ENCODE peak calls at places on chromosomes 2 and 18, in nine cellular contexts. One of them, this sample, is unnamed. For H3K27me3, the result is how much of the 10 kb centered on the place peaks cover.

GRCh38 chr2:60710707-60711106 is 45.4 kb upstream of the PAPOLG start:
- ATAC-seq in left lung: peak
- ATAC-seq in heart left ventricle: peak
- ATAC-seq in CD4-positive, CD25-positive, alpha-beta regulatory T cell: no peak
- ATAC-seq in psoas muscle: no peak
- ATAC-seq in HepG2: peak
- ATAC-seq in CD4-positive, alpha-beta T cell: no peak
- ATAC-seq in RWPE2: no peak
- ATAC-seq in PC-3: no peak
- ATAC-seq in this sample: peak

GRCh38 chr18:52636536-52636935 is 296.5 kb downstream of the DCC start:
- ATAC-seq in CD4-positive, CD25-positive, alpha-beta regulatory T cell: no peak
- ATAC-seq in left lung: no peak
- ATAC-seq in heart left ventricle: no peak
- ATAC-seq in RWPE2: no peak
- ATAC-seq in HepG2: no peak
- ATAC-seq in CD4-positive, alpha-beta T cell: no peak
- ATAC-seq in PC-3: no peak
- ATAC-seq in psoas muscle: no peak
- ATAC-seq in this sample: no peak

GRCh38 chr2:27664245-27664574 is 521 bp downstream of the SLC4A1AP start:
- ATAC-seq in RWPE2: peak
- ATAC-seq in PC-3: peak
- ATAC-seq in heart left ventricle: peak
- ATAC-seq in HepG2: peak
- ATAC-seq in CD4-positive, CD25-positive, alpha-beta regulatory T cell: peak
- ATAC-seq in psoas muscle: no peak
- ATAC-seq in left lung: peak
- ATAC-seq in CD4-positive, alpha-beta T cell: peak
- ATAC-seq in this sample: peak

GRCh38 chr2:102025016-102025491 is 33.3 kb downstream of the IL1R2 start:
- ATAC-seq in CD4-positive, alpha-beta T cell: no peak
- ATAC-seq in psoas muscle: no peak
- ATAC-seq in CD4-positive, CD25-positive, alpha-beta regulatory T cell: no peak
- ATAC-seq in HepG2: peak
- ATAC-seq in left lung: peak
- ATAC-seq in heart left ventricle: no peak
- ATAC-seq in PC-3: no peak
- ATAC-seq in RWPE2: no peak
- ATAC-seq in this sample: no peak

GRCh38 chr2:60964651-60965513 is 52.6 kb upstream of the PEX13 start:
- ATAC-seq in CD4-positive, CD25-positive, alpha-beta regulatory T cell: peak
- ATAC-seq in psoas muscle: no peak
- ATAC-seq in left lung: no peak
- ATAC-seq in CD4-positive, alpha-beta T cell: peak
- ATAC-seq in HepG2: no peak
- ATAC-seq in PC-3: no peak
- ATAC-seq in heart left ventricle: no peak
- ATAC-seq in RWPE2: no peak
- ATAC-seq in this sample: no peak

GRCh38 chr2:85053802-85054201 is 79.4 kb upstream of the TCF7L1 start:
- ATAC-seq in psoas muscle: peak
- ATAC-seq in RWPE2: peak
- ATAC-seq in CD4-positive, CD25-positive, alpha-beta regulatory T cell: no peak
- ATAC-seq in HepG2: no peak
- ATAC-seq in PC-3: peak
- ATAC-seq in left lung: peak
- ATAC-seq in CD4-positive, alpha-beta T cell: no peak
- ATAC-seq in heart left ventricle: no peak
- ATAC-seq in this sample: no peak

GRCh38 chr2:206125914-206126313 is 33.3 kb downstream of the NDUFS1 start:
- ATAC-seq in CD4-positive, CD25-positive, alpha-beta regulatory T cell: no peak
- ATAC-seq in RWPE2: no peak
- ATAC-seq in left lung: no peak
- ATAC-seq in heart left ventricle: no peak
- ATAC-seq in CD4-positive, alpha-beta T cell: no peak
- ATAC-seq in PC-3: no peak
- ATAC-seq in HepG2: no peak
- ATAC-seq in psoas muscle: no peak
- ATAC-seq in this sample: no peak

GRCh38 chr18:12318857-12319256 is 10.8 kb downstream of the TUBB6 start:
- ATAC-seq in heart left ventricle: no peak
- ATAC-seq in RWPE2: no peak
- ATAC-seq in HepG2: no peak
- ATAC-seq in left lung: no peak
- ATAC-seq in PC-3: no peak
- ATAC-seq in CD4-positive, alpha-beta T cell: no peak
- ATAC-seq in psoas muscle: no peak
- ATAC-seq in CD4-positive, CD25-positive, alpha-beta regulatory T cell: no peak
- ATAC-seq in this sample: no peak

GRCh38 chr2:46053502-46054094 is 243.6 kb upstream of the EPAS1 start:
- ATAC-seq in CD4-positive, alpha-beta T cell: no peak
- ATAC-seq in heart left ventricle: no peak
- ATAC-seq in psoas muscle: no peak
- ATAC-seq in RWPE2: no peak
- ATAC-seq in HepG2: no peak
- ATAC-seq in left lung: peak
- ATAC-seq in PC-3: no peak
- ATAC-seq in CD4-positive, CD25-positive, alpha-beta regulatory T cell: no peak
- ATAC-seq in this sample: no peak

GRCh38 chr2:110146945-110147332 is 31.3 kb upstream of the MALL start:
- ATAC-seq in CD4-positive, CD25-positive, alpha-beta regulatory T cell: no peak
- ATAC-seq in CD4-positive, alpha-beta T cell: no peak
- ATAC-seq in left lung: no peak
- ATAC-seq in HepG2: no peak
- ATAC-seq in heart left ventricle: no peak
- ATAC-seq in RWPE2: no peak
- ATAC-seq in PC-3: no peak
- ATAC-seq in psoas muscle: no peak
- ATAC-seq in this sample: no peak

GRCh38 chr2:89851583-89851905 is 1160.1 kb downstream of the RPIA start:
- ATAC-seq in RWPE2: no peak
- ATAC-seq in heart left ventricle: no peak
- ATAC-seq in CD4-positive, CD25-positive, alpha-beta regulatory T cell: no peak
- ATAC-seq in psoas muscle: no peak
- ATAC-seq in HepG2: no peak
- ATAC-seq in left lung: no peak
- ATAC-seq in CD4-positive, alpha-beta T cell: no peak
- ATAC-seq in PC-3: no peak
- ATAC-seq in this sample: no peak

GRCh38 chr2:191358325-191359025 is 113.3 kb downstream of the MYO1B start:
- ATAC-seq in heart left ventricle: peak
- ATAC-seq in PC-3: no peak
- ATAC-seq in left lung: peak
- ATAC-seq in CD4-positive, CD25-positive, alpha-beta regulatory T cell: no peak
- ATAC-seq in psoas muscle: no peak
- ATAC-seq in CD4-positive, alpha-beta T cell: no peak
- ATAC-seq in HepG2: no peak
- ATAC-seq in RWPE2: no peak
- ATAC-seq in this sample: no peak

GRCh38 chr2:113200736-113201490 is 27.1 kb downstream of the PSD4 start:
- ATAC-seq in psoas muscle: no peak
- ATAC-seq in CD4-positive, CD25-positive, alpha-beta regulatory T cell: no peak
- ATAC-seq in HepG2: no peak
- ATAC-seq in left lung: no peak
- ATAC-seq in heart left ventricle: no peak
- ATAC-seq in RWPE2: peak
- ATAC-seq in PC-3: no peak
- ATAC-seq in CD4-positive, alpha-beta T cell: no peak
- ATAC-seq in this sample: no peak

GRCh38 chr2:172516299-172516698 is 39.6 kb upstream of the PDK1 start:
- ATAC-seq in RWPE2: no peak
- ATAC-seq in PC-3: no peak
- ATAC-seq in heart left ventricle: no peak
- ATAC-seq in CD4-positive, CD25-positive, alpha-beta regulatory T cell: no peak
- ATAC-seq in CD4-positive, alpha-beta T cell: no peak
- ATAC-seq in psoas muscle: no peak
- ATAC-seq in HepG2: no peak
- ATAC-seq in left lung: no peak
- ATAC-seq in this sample: no peak

GRCh38 chr2:70551156-70551555 is 2.5 kb downstream of the TGFA start:
- ATAC-seq in RWPE2: no peak
- ATAC-seq in PC-3: no peak
- ATAC-seq in HepG2: no peak
- ATAC-seq in left lung: no peak
- ATAC-seq in psoas muscle: no peak
- ATAC-seq in CD4-positive, CD25-positive, alpha-beta regulatory T cell: no peak
- ATAC-seq in CD4-positive, alpha-beta T cell: no peak
- ATAC-seq in heart left ventricle: no peak
- ATAC-seq in this sample: no peak

GRCh38 chr2:70548233-70548632 is 5.4 kb downstream of the TGFA start:
- ATAC-seq in heart left ventricle: no peak
- ATAC-seq in RWPE2: no peak
- ATAC-seq in HepG2: no peak
- ATAC-seq in psoas muscle: no peak
- ATAC-seq in PC-3: no peak
- ATAC-seq in CD4-positive, CD25-positive, alpha-beta regulatory T cell: no peak
- ATAC-seq in left lung: no peak
- ATAC-seq in CD4-positive, alpha-beta T cell: no peak
- ATAC-seq in this sample: no peak

GRCh38 chr2:70549962-70550361 is 3.7 kb downstream of the TGFA start:
- ATAC-seq in CD4-positive, alpha-beta T cell: no peak
- ATAC-seq in left lung: no peak
- ATAC-seq in CD4-positive, CD25-positive, alpha-beta regulatory T cell: no peak
- ATAC-seq in psoas muscle: no peak
- ATAC-seq in PC-3: no peak
- ATAC-seq in HepG2: no peak
- ATAC-seq in RWPE2: no peak
- ATAC-seq in heart left ventricle: no peak
- ATAC-seq in this sample: no peak

GRCh38 chr2:70546885-70547284 is 6.7 kb downstream of the TGFA start:
- ATAC-seq in PC-3: no peak
- ATAC-seq in RWPE2: no peak
- ATAC-seq in CD4-positive, CD25-positive, alpha-beta regulatory T cell: no peak
- ATAC-seq in psoas muscle: no peak
- ATAC-seq in left lung: no peak
- ATAC-seq in HepG2: no peak
- ATAC-seq in heart left ventricle: no peak
- ATAC-seq in CD4-positive, alpha-beta T cell: no peak
- ATAC-seq in this sample: no peak

GRCh38 chr2:70549064-70549710 is 4.4 kb downstream of the TGFA start:
- ATAC-seq in HepG2: no peak
- ATAC-seq in heart left ventricle: no peak
- ATAC-seq in CD4-positive, alpha-beta T cell: no peak
- ATAC-seq in left lung: no peak
- ATAC-seq in RWPE2: no peak
- ATAC-seq in PC-3: no peak
- ATAC-seq in CD4-positive, CD25-positive, alpha-beta regulatory T cell: no peak
- ATAC-seq in psoas muscle: no peak
- ATAC-seq in this sample: no peak
- H3K27me3 ChIP-seq in HepG2: under half
- H3K27me3 ChIP-seq in heart left ventricle: under half
- H3K27me3 ChIP-seq in CD4-positive, alpha-beta T cell: under half
- H3K27me3 ChIP-seq in left lung: under half
- H3K27me3 ChIP-seq in RWPE2: under half
- H3K27me3 ChIP-seq in PC-3: under half
- H3K27me3 ChIP-seq in CD4-positive, CD25-positive, alpha-beta regulatory T cell: under half
- H3K27me3 ChIP-seq in psoas muscle: half or more
- H3K27me3 ChIP-seq in this sample: half or more

GRCh38 chr18:5546660-5547059 is 2.9 kb upstream of the EPB41L3 start:
- ATAC-seq in HepG2: peak
- ATAC-seq in psoas muscle: no peak
- ATAC-seq in CD4-positive, alpha-beta T cell: peak
- ATAC-seq in left lung: peak
- ATAC-seq in RWPE2: peak
- ATAC-seq in PC-3: peak
- ATAC-seq in CD4-positive, CD25-positive, alpha-beta regulatory T cell: no peak
- ATAC-seq in heart left ventricle: peak
- ATAC-seq in this sample: peak
- H3K27me3 ChIP-seq in HepG2: under half
- H3K27me3 ChIP-seq in psoas muscle: under half
- H3K27me3 ChIP-seq in CD4-positive, alpha-beta T cell: under half
- H3K27me3 ChIP-seq in left lung: under half
- H3K27me3 ChIP-seq in RWPE2: half or more
- H3K27me3 ChIP-seq in PC-3: under half
- H3K27me3 ChIP-seq in CD4-positive, CD25-positive, alpha-beta regulatory T cell: under half
- H3K27me3 ChIP-seq in heart left ventricle: under half
- H3K27me3 ChIP-seq in this sample: under half

GRCh38 chr18:10923225-10923624 is 226.1 kb downstream of the PIEZO2 start:
- ATAC-seq in PC-3: no peak
- ATAC-seq in CD4-positive, alpha-beta T cell: no peak
- ATAC-seq in RWPE2: peak
- ATAC-seq in heart left ventricle: no peak
- ATAC-seq in psoas muscle: no peak
- ATAC-seq in CD4-positive, CD25-positive, alpha-beta regulatory T cell: no peak
- ATAC-seq in left lung: no peak
- ATAC-seq in HepG2: no peak
- ATAC-seq in this sample: no peak
- H3K27me3 ChIP-seq in PC-3: half or more
- H3K27me3 ChIP-seq in CD4-positive, alpha-beta T cell: under half
- H3K27me3 ChIP-seq in RWPE2: under half
- H3K27me3 ChIP-seq in heart left ventricle: under half
- H3K27me3 ChIP-seq in psoas muscle: under half
- H3K27me3 ChIP-seq in CD4-positive, CD25-positive, alpha-beta regulatory T cell: under half
- H3K27me3 ChIP-seq in left lung: under half
- H3K27me3 ChIP-seq in HepG2: under half
- H3K27me3 ChIP-seq in this sample: under half

GRCh38 chr2:3264010-3264744 is 113.4 kb downstream of the EIPR1 start:
- ATAC-seq in PC-3: no peak
- ATAC-seq in RWPE2: no peak
- ATAC-seq in left lung: peak
- ATAC-seq in CD4-positive, alpha-beta T cell: no peak
- ATAC-seq in HepG2: no peak
- ATAC-seq in CD4-positive, CD25-positive, alpha-beta regulatory T cell: no peak
- ATAC-seq in psoas muscle: no peak
- ATAC-seq in heart left ventricle: peak
- ATAC-seq in this sample: peak

GRCh38 chr2:3261511-3261910 is 116.1 kb downstream of the EIPR1 start:
- ATAC-seq in PC-3: no peak
- ATAC-seq in CD4-positive, CD25-positive, alpha-beta regulatory T cell: no peak
- ATAC-seq in left lung: no peak
- ATAC-seq in psoas muscle: no peak
- ATAC-seq in RWPE2: no peak
- ATAC-seq in CD4-positive, alpha-beta T cell: no peak
- ATAC-seq in HepG2: no peak
- ATAC-seq in heart left ventricle: no peak
- ATAC-seq in this sample: no peak

GRCh38 chr2:3265471-3265870 is 112.1 kb downstream of the EIPR1 start:
- ATAC-seq in heart left ventricle: no peak
- ATAC-seq in CD4-positive, alpha-beta T cell: no peak
- ATAC-seq in left lung: no peak
- ATAC-seq in RWPE2: no peak
- ATAC-seq in HepG2: no peak
- ATAC-seq in PC-3: no peak
- ATAC-seq in CD4-positive, CD25-positive, alpha-beta regulatory T cell: no peak
- ATAC-seq in psoas muscle: no peak
- ATAC-seq in this sample: no peak

GRCh38 chr2:3262437-3263388 is 114.9 kb downstream of the EIPR1 start:
- ATAC-seq in PC-3: no peak
- ATAC-seq in left lung: no peak
- ATAC-seq in CD4-positive, alpha-beta T cell: no peak
- ATAC-seq in psoas muscle: no peak
- ATAC-seq in heart left ventricle: no peak
- ATAC-seq in RWPE2: no peak
- ATAC-seq in HepG2: no peak
- ATAC-seq in CD4-positive, CD25-positive, alpha-beta regulatory T cell: no peak
- ATAC-seq in this sample: no peak

DNA sequence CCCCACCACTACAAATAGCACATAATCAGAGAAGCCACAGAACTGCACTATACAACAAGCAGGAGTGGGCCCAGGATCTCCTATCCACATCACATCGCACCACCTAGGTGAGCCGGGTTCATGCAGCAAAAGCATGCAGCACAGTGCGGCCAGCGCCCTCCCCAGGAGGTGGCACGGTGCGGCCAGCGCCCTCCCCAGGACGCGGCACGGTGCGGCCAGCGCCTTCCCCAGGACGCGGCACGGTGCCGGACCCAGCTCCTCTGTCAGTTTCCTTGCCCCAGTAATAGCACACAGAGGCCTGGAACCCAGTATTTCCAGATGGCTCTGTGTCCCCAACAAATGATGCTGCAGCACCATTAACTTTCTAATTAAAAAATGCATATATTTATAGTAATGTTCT is 114.1 kb downstream of the EIPR1 start:
- ATAC-seq in heart left ventricle: no peak
- ATAC-seq in HepG2: no peak
- ATAC-seq in PC-3: no peak
- ATAC-seq in CD4-positive, CD25-positive, alpha-beta regulatory T cell: no peak
- ATAC-seq in RWPE2: no peak
- ATAC-seq in psoas muscle: no peak
- ATAC-seq in left lung: no peak
- ATAC-seq in CD4-positive, alpha-beta T cell: no peak
- ATAC-seq in this sample: no peak
- H3K27me3 ChIP-seq in heart left ventricle: under half
- H3K27me3 ChIP-seq in HepG2: under half
- H3K27me3 ChIP-seq in PC-3: under half
- H3K27me3 ChIP-seq in CD4-positive, CD25-positive, alpha-beta regulatory T cell: under half
- H3K27me3 ChIP-seq in RWPE2: under half
- H3K27me3 ChIP-seq in psoas muscle: under half
- H3K27me3 ChIP-seq in left lung: under half
- H3K27me3 ChIP-seq in CD4-positive, alpha-beta T cell: under half
- H3K27me3 ChIP-seq in this sample: under half

This sample was measured in gastroesophageal sphincter.